ENCODE peak calls at places on chromosomes 7 and 10, in seven cellular contexts. O is GM12865, W is fibroblast of lung, I is heart left ventricle, Z is astrocyte of the spinal cord, X is MCF 10A, M is endodermal cell. T is an unnamed sample.

GRCh38 chr10:100479059-100479458 is 16.2 kb downstream of the WNT8B start:
- DNase-seq in M (no peak), X (no peak), Z (no peak), O (no peak), I (no peak), W (no peak), T (no peak)

GRCh38 chr7:30238721-30239441 is 45.5 kb upstream of the ZNRF2 start:
- DNase-seq in W (peak), Z (peak), M (no peak), X (peak), O (peak), I (peak), T (peak)

GRCh38 chr7:156437021-156437614 is 203.5 kb upstream of the RNF32 start:
- DNase-seq in M (no peak), W (no peak), I (no peak), O (no peak), X (no peak), Z (no peak), T (no peak)

GRCh38 chr7:43758029-43758860 is at the start of gene BLVRA:
- DNase-seq in I (peak), Z (peak), O (peak), X (peak), M (peak), W (peak), T (peak)

GRCh38 chr7:50962962-50963374 is 180.3 kb upstream of the GRB10 start:
- DNase-seq in M (peak), O (no peak), X (peak), I (peak), Z (peak), W (peak), T (no peak)

GRCh38 chr10:2665772-2666171 is 401.6 kb upstream of the PFKP start:
- DNase-seq in I (no peak), Z (no peak), X (no peak), W (no peak), M (no peak), O (no peak), T (no peak)

GRCh38 chr7:124084024-124084423 is 51.2 kb upstream of the TMEM229A start:
- DNase-seq in W (peak), X (no peak), I (no peak), O (no peak), M (no peak), Z (no peak), T (no peak)

GRCh38 chr7:45180084-45180986 is 22.7 kb downstream of the RAMP3 start:
- DNase-seq in Z (no peak), W (no peak), M (peak), X (no peak), O (no peak), I (peak), T (no peak)

GRCh38 chr7:17671956-17672355 is 268.3 kb downstream of the SNX13 start:
- DNase-seq in I (no peak), O (no peak), Z (no peak), X (no peak), M (no peak), W (no peak), T (no peak)

GRCh38 chr10:17984563-17984962 is 32.8 kb downstream of the SLC39A12 start:
- DNase-seq in W (no peak), M (no peak), X (no peak), O (no peak), I (no peak), Z (no peak), T (no peak)

GRCh38 chr7:85508642-85509429 is 322.0 kb upstream of the SEMA3D start:
- DNase-seq in Z (peak), W (peak), M (no peak), X (no peak), O (no peak), I (no peak), T (no peak)

GRCh38 chr10:6396652-6397051 is 183.4 kb downstream of the PRKCQ start:
- DNase-seq in W (peak), I (no peak), M (no peak), O (no peak), X (peak), Z (peak), T (no peak)

GRCh38 chr10:12875100-12875499 is 126.4 kb downstream of the CCDC3 start:
- DNase-seq in M (no peak), X (no peak), I (no peak), O (no peak), Z (peak), W (peak), T (no peak)

GRCh38 chr10:45378866-45379265 is 4.8 kb downstream of the ALOX5 start:
- DNase-seq in Z (no peak), W (no peak), O (no peak), I (no peak), X (no peak), M (no peak), T (no peak)

GRCh38 chr10:106565546-106565945 is 599.0 kb downstream of the SORCS1 start:
- DNase-seq in O (no peak), X (peak), M (no peak), Z (peak), I (no peak), W (peak), T (no peak)

GRCh38 chr10:78853864-78854263 is 214.9 kb upstream of the ZMIZ1 start:
- DNase-seq in W (no peak), I (no peak), Z (no peak), O (no peak), M (no peak), X (peak), T (no peak)

DNA sequence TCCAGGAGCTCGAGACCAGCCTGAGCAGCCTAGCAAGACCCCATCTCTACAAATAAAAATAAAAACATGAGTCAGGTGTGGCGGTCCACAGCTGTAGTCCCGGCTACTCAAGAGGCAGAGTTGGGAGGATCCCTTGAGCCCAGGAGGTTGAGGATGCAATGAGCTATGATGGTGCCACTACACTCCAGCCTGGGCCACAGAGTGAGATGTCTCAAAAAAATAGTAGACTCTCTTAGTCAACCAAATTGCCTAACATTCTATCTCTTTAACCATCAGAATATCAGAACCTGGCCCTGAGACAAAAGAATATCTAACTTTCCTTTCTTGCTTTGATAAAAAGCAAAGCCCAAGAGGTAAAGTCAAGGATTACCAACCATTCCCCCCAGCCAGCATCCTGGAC is 35.0 kb upstream of the CUX1 start:
- DNase-seq in W (no peak), M (no peak), Z (no peak), O (no peak), X (no peak), I (no peak), T (no peak)
- TF ChIP-seq CTCF in W (no peak), M (no peak), Z (no peak), O (no peak), X (no peak), I (no peak), T (no peak)

GRCh38 chr10:9762966-9763656 is 1254.6 kb upstream of the CELF2 start:
- DNase-seq in O (no peak), X (peak), W (peak), I (no peak), Z (peak), M (no peak), T (no peak)

DNA sequence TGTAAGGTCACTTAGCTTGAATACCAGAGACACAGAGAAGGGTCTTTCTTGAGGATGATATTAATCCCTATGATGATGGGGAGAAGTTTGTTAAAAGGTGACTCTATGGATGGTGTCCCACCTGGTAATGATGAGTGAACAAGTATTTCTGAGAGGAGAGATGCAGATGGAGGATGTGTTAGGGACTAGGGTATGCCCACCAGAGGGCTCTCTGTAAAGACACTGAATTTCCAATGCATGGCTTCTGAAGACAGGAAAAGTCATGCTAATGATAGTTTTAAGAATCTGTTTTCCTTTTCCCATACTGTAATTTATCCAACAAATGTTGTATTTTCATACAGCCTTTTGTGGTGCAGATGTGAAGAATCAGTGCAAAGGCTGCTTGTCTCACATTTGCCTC is 1250.9 kb upstream of the CELF2 start:
- DNase-seq in O (no peak), X (no peak), W (no peak), Z (no peak), I (no peak), M (no peak), T (no peak)
- TF ChIP-seq CTCF in O (no peak), X (no peak), W (no peak), Z (peak), I (no peak), M (peak), T (no peak)

GRCh38 chr10:31621733-31622132 is 302.7 kb downstream of the ZEB1 start:
- DNase-seq in I (no peak), M (no peak), O (no peak), Z (no peak), X (no peak), W (no peak), T (no peak)

GRCh38 chr10:31623466-31623865 is 304.4 kb downstream of the ZEB1 start:
- DNase-seq in W (peak), O (no peak), X (no peak), Z (no peak), I (peak), M (no peak), T (no peak)

GRCh38 chr10:31619410-31620095 is 300.5 kb downstream of the ZEB1 start:
- DNase-seq in W (no peak), Z (no peak), X (no peak), O (no peak), M (no peak), I (peak), T (no peak)

GRCh38 chr10:31620236-31621151 is 301.5 kb downstream of the ZEB1 start:
- DNase-seq in W (peak), I (peak), X (no peak), M (peak), Z (peak), O (peak), T (no peak)

GRCh38 chr10:31622993-31623392 is 304.0 kb downstream of the ZEB1 start:
- DNase-seq in Z (peak), W (peak), I (no peak), O (no peak), M (no peak), X (no peak), T (no peak)
- TF ChIP-seq CTCF in Z (no peak), W (peak), I (no peak), O (no peak), M (peak), X (no peak), T (no peak)

DNA sequence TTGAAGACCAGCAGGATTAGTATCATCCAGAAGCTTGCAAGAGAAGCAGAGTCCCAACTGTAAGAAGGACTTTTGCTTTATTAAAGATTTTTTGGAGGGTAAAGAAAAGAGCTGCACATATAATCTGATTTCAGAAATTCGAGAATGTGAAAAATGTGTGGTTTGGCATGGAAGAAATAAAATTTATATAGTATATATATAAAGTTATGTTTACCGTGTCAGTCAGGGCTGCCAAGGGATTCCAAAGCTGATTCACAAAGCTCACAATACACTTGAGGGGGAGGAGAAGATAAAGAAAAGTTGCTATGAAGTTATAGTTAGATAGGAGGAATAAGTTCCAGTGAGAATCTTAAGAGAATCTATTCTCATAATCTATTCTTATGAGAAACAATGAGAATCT is 231.8 kb upstream of the CACNA2D1 start:
- DNase-seq in M (no peak), Z (no peak), I (no peak), X (no peak), W (no peak), O (no peak), T (no peak)
- TF ChIP-seq CTCF in M (no peak), Z (no peak), I (no peak), X (no peak), W (no peak), O (no peak), T (no peak)